ENCODE peak calls at places on chromosomes 5 and 9, in five cellular contexts. A is kidney, M is H9, R is HepG2, P is SK-N-SH. L is an unnamed sample.

GRCh38 chr9:68861436-68861835 is 152.5 kb downstream of the PRKACG start:
- DNase-seq in A (no peak), M (no peak), R (no peak), P (no peak), L (no peak)

GRCh38 chr9:93134018-93134739 is at the start of gene NINJ1:
- DNase-seq in A (peak; percentile 91), M (peak; percentile 65), R (peak; percentile 40), P (peak; percentile 92), L (peak; percentile 87)

GRCh38 chr9:115063058-115063850 is 54.7 kb downstream of the TNC start:
- DNase-seq in A (no peak), M (no peak), R (no peak), P (no peak), L (no peak)

GRCh38 chr5:40871177-40871576 is 30.0 kb downstream of the CARD6 start:
- DNase-seq in A (no peak), M (no peak), R (no peak), P (no peak), L (peak; percentile 59)

GRCh38 chr5:175477440-175477839 is 920 bp upstream of the SFXN1 start:
- DNase-seq in A (no peak), M (no peak), R (no peak), P (no peak), L (no peak)

GRCh38 chr5:7848296-7848695 is 2.6 kb downstream of the CFAP90 start:
- DNase-seq in A (no peak), M (no peak), R (no peak), P (no peak), L (no peak)

GRCh38 chr5:82360043-82360442 is 81.9 kb upstream of the RPS23 start:
- DNase-seq in A (no peak), M (no peak), R (no peak), P (no peak), L (no peak)

GRCh38 chr9:129763235-129763917 is 10.5 kb upstream of the PTGES start:
- DNase-seq in A (peak; percentile 79), M (no peak), R (no peak), P (no peak), L (no peak)

GRCh38 chr5:167945542-167946384 is 345.7 kb upstream of the WWC1 start:
- DNase-seq in A (no peak), M (no peak), R (no peak), P (no peak), L (peak; percentile 61)

GRCh38 chr5:16934123-16934522 is 2.0 kb downstream of the MYO10 start:
- DNase-seq in A (peak; percentile 79), M (peak; percentile 73), R (peak; percentile 25), P (peak; percentile 83), L (peak; percentile 94)

GRCh38 chr9:115864581-115864980 is 289.0 kb upstream of the PAPPA start:
- DNase-seq in A (no peak), M (no peak), R (no peak), P (no peak), L (no peak)

GRCh38 chr5:134255418-134256150 is 29.7 kb upstream of the PPP2CA start:
- DNase-seq in A (no peak), M (no peak), R (no peak), P (no peak), L (no peak)

GRCh38 chr9:93590609-93591234 is 14.3 kb downstream of the PHF2 start:
- DNase-seq in A (no peak), M (no peak), R (no peak), P (no peak), L (no peak)

GRCh38 chr5:144484124-144484897 is 313.6 kb downstream of the KCTD16 start:
- DNase-seq in A (no peak), M (no peak), R (no peak), P (no peak), L (no peak)

GRCh38 chr5:29169851-29170250 is 2023.6 kb upstream of the CDH6 start:
- DNase-seq in A (no peak), M (no peak), R (no peak), P (no peak), L (no peak)

GRCh38 chr9:20616808-20617207 is 5.5 kb downstream of the MLLT3 start:
- DNase-seq in A (no peak), M (no peak), R (no peak), P (no peak), L (no peak)

GRCh38 chr9:20621553-20622329 is 558 bp downstream of the MLLT3 start:
- DNase-seq in A (peak; percentile 94), M (peak; percentile 69), R (peak; percentile 20), P (peak; percentile 84), L (peak; percentile 83)

GRCh38 chr9:20618361-20618799 is 3.9 kb downstream of the MLLT3 start:
- DNase-seq in A (no peak), M (no peak), R (peak; percentile 14), P (no peak), L (no peak)

GRCh38 chr9:20620658-20621552 is 1.4 kb downstream of the MLLT3 start:
- DNase-seq in A (peak; percentile 81), M (peak; percentile 42), R (no peak), P (peak; percentile 63), L (peak; percentile 68)

GRCh38 chr9:20619492-20619860 is 2.8 kb downstream of the MLLT3 start:
- DNase-seq in A (no peak), M (no peak), R (no peak), P (no peak), L (no peak)
- H3K9ac ChIP-seq in A (no peak overlapping the region), M (no peak overlapping the region), R (no peak overlapping the region), P (no peak overlapping the region), L (no peak overlapping the region)

GRCh38 chr5:139637438-139638089 is 10.6 kb upstream of the CXXC5 start:
- DNase-seq in A (peak; percentile 95), M (peak; percentile 84), R (peak; percentile 78), P (peak; percentile 96), L (peak; percentile 93)
- H3K4me1 ChIP-seq in A (peaks cover 49% of the 10 kb centered on the region), M (peaks cover 29% of the 10 kb centered on the region), R (peaks cover 85% of the 10 kb centered on the region), P (peaks cover 64% of the 10 kb centered on the region), L (peaks cover 21% of the 10 kb centered on the region)

GRCh38 chr5:123754903-123755302 is 242.9 kb downstream of the CSNK1G3 start:
- DNase-seq in A (no peak), M (no peak), R (no peak), P (peak; percentile 20), L (no peak)
- H3K9ac ChIP-seq in A (no peak overlapping the region), M (no peak overlapping the region), R (no peak overlapping the region), P (peak overlapping the region; percentile 48), L (no peak overlapping the region)

DNA sequence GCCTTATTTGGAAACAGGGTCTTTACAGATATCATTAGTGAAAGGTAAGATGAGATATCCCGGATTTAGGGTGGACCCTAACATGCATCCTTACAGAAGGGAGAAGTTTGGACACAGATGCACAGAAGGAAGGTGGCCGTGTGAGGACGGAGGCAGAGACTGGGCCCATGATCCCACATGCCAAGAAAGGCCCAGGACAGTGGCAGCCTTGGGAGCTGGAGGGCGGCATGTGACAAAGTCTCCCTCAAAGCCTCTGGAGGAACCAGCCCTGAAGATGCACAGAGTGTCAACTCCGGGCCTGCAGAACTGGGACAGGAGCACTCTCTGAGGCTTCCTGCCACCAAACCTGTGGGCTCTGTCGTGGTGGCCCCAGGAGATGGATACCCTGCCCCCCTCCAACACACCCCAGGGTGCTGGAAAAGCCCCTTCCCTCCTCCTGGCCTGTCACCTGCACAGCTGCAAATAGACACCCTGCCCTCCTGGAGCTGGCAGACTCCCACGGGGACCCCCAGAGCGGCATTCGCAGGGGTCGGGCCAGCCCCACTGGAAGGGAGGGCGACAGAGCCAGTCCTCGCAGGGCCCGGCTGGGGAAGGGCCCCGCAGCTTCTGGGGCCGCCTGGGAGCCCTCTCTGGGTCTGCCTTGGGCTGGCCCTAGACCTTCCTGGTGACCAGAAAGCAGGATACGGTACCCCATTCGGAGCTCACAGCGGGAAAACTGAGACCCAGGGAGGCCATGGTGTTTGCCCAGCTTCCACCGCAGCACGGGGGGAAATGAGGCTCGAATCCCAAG is 7.9 kb downstream of the NACC2 start:
- DNase-seq in A (peak; percentile 58), M (peak; percentile 25), R (no peak), P (peak; percentile 28), L (no peak)
- H3K4me1 ChIP-seq in A (peaks cover 22% of the 10 kb centered on the region), M (no peaks in the 10 kb centered on the region), R (peaks cover 21% of the 10 kb centered on the region), P (peaks cover 37% of the 10 kb centered on the region), L (no peaks in the 10 kb centered on the region)

GRCh38 chr5:176529116-176529823 is 7.9 kb downstream of the RNF44 start:
- DNase-seq in A (peak; percentile 67), M (no peak), R (no peak), P (no peak), L (no peak)

GRCh38 chr5:176531902-176532493 is 5.2 kb downstream of the RNF44 start:
- DNase-seq in A (peak; percentile 74), M (no peak), R (no peak), P (no peak), L (peak; percentile 40)

GRCh38 chr5:176530983-176531901 is 6.0 kb downstream of the RNF44 start:
- DNase-seq in A (no peak), M (no peak), R (no peak), P (peak; percentile 85), L (peak; percentile 45)

GRCh38 chr5:176529824-176530195 is 7.4 kb downstream of the RNF44 start:
- DNase-seq in A (peak; percentile 77), M (no peak), R (no peak), P (no peak), L (peak; percentile 44)

DNA sequence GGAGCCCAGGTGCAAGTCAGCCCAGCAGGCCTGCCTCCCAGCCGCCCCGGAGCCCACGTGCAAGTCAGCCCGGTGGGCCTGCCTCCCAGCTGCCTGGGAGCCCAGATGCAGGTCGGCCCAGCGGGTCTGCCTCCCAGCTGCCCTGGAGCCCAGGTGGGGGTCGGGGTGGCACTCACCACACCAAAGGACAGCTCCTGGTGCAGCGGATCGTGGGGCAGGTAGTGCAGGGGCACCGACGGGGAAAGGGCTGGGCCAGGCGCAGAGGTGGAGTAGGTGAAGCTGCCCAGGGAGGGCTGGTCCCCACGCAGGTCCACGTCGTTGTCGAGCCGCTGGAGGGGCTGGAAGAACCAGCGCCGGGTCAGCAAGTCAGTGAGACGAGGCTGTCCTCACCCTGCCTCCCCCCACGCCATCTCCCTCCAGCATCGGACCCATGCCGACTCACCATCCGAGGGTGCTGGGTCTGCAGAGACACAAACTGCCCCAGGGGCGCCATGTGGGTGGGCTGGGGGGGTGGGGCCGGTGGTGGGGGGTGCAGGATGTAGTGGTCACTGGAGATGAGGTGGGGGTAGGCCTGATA is 6.7 kb downstream of the RNF44 start:
- DNase-seq in A (peak; percentile 72), M (no peak), R (no peak), P (peak; percentile 87), L (peak; percentile 43)
- H3K9ac ChIP-seq in A (no peak overlapping the region), M (no peak overlapping the region), R (no peak overlapping the region), P (no peak overlapping the region), L (no peak overlapping the region)

GRCh38 chr5:140246378-140247122 is 56.4 kb downstream of the PFDN1 start:
- DNase-seq in A (peak; percentile 81), M (no peak), R (no peak), P (peak; percentile 37), L (no peak)

GRCh38 chr5:140245926-140246325 is 57.0 kb downstream of the PFDN1 start:
- DNase-seq in A (no peak), M (no peak), R (no peak), P (no peak), L (no peak)

GRCh38 chr5:140244525-140245025 is 58.3 kb downstream of the PFDN1 start:
- DNase-seq in A (peak; percentile 96), M (peak; percentile 94), R (peak; percentile 74), P (peak; percentile 83), L (peak; percentile 98)

GRCh38 chr5:140243855-140244254 is 59.0 kb downstream of the PFDN1 start:
- DNase-seq in A (no peak), M (no peak), R (no peak), P (no peak), L (no peak)

GRCh38 chr5:140245354-140245753 is 57.5 kb downstream of the PFDN1 start:
- DNase-seq in A (no peak), M (no peak), R (no peak), P (no peak), L (no peak)
- H3K4me1 ChIP-seq in A (peaks cover 30% of the 10 kb centered on the region), M (peaks cover 9% of the 10 kb centered on the region), R (peaks cover 18% of the 10 kb centered on the region), P (peaks cover 50% of the 10 kb centered on the region), L (no peaks in the 10 kb centered on the region)

L was measured in endodermal cell.